ENCODE peak calls at places on chromosomes 13 and 19, in six cellular contexts. Q, U, A, O, T and R are unnamed samples.

GRCh38 chr13:55361141-55361540 is 1779.6 kb upstream of the PRR20A start:
- DNase-seq in Q (no peak), U (peak; percentile 1), A (no peak), O (no peak), T (no peak), R (no peak)

GRCh38 chr13:24644051-24644450 is 36.2 kb upstream of the ATP12A start:
- DNase-seq in Q (no peak), U (no peak), A (peak; percentile 51), O (no peak), T (peak; percentile 57), R (no peak)

GRCh38 chr19:57978586-57979289 is 4.4 kb upstream of the C19orf18 start:
- DNase-seq in Q (no peak), U (no peak), A (peak; percentile 12), O (no peak), T (no peak), R (peak; percentile 11)

GRCh38 chr19:35011737-35012682 is 11.9 kb downstream of the GRAMD1A start:
- DNase-seq in Q (no peak), U (no peak), A (no peak), O (no peak), T (no peak), R (no peak)

GRCh38 chr19:46920341-46920740 is 59.5 kb downstream of the ARHGAP35 start:
- DNase-seq in Q (no peak), U (no peak), A (no peak), O (no peak), T (no peak), R (no peak)

GRCh38 chr19:43739836-43740235 is 14.9 kb downstream of the SMG9 start:
- DNase-seq in Q (no peak), U (no peak), A (no peak), O (no peak), T (no peak), R (peak; percentile 98)

GRCh38 chr19:43779147-43779819 is 1.5 kb downstream of the KCNN4 start:
- DNase-seq in Q (no peak), U (no peak), A (no peak), O (peak; percentile 72), T (no peak), R (no peak)

GRCh38 chr19:52099497-52100138 is 4.1 kb upstream of the ZNF841 start:
- DNase-seq in Q (no peak), U (no peak), A (no peak), O (no peak), T (no peak), R (no peak)

GRCh38 chr19:29367701-29368306 is 154.9 kb upstream of the UQCRFS1 start:
- DNase-seq in Q (no peak), U (no peak), A (no peak), O (no peak), T (no peak), R (no peak)

GRCh38 chr19:5767949-5768348 is 16.6 kb downstream of the PRR22 start:
- DNase-seq in Q (no peak), U (no peak), A (no peak), O (no peak), T (no peak), R (no peak)

GRCh38 chr13:22173605-22174004 is 502.7 kb downstream of the FGF9 start:
- DNase-seq in Q (no peak), U (no peak), A (peak; percentile 2), O (no peak), T (no peak), R (no peak)

GRCh38 chr19:37803250-37803854 is 24.0 kb upstream of the ZNF573 start:
- DNase-seq in Q (no peak), U (no peak), A (no peak), O (no peak), T (no peak), R (no peak)

GRCh38 chr19:21197589-21198295 is 55.9 kb downstream of the ZNF431 start:
- DNase-seq in Q (no peak), U (no peak), A (no peak), O (no peak), T (peak; percentile 36), R (no peak)

GRCh38 chr19:8111376-8111775 is 38.0 kb downstream of the FBN3 start:
- DNase-seq in Q (no peak), U (no peak), A (no peak), O (no peak), T (no peak), R (no peak)

GRCh38 chr13:74243637-74244526 is 109.7 kb upstream of the KLF12 start:
- DNase-seq in Q (no peak), U (no peak), A (peak; percentile 83), O (no peak), T (peak; percentile 48), R (no peak)

GRCh38 chr19:39130337-39131254 is 5.0 kb downstream of the PAK4 start:
- DNase-seq in Q (no peak), U (no peak), A (no peak), O (no peak), T (no peak), R (peak; percentile 18)

GRCh38 chr19:53432088-53432661 is 391 bp downstream of the ZNF761 start:
- DNase-seq in Q (no peak), U (peak; percentile 12), A (peak; percentile 6), O (no peak), T (peak; percentile 3), R (no peak)

GRCh38 chr13:46310066-46310465 is 77.0 kb downstream of the RUBCNL start:
- DNase-seq in Q (no peak), U (no peak), A (no peak), O (no peak), T (no peak), R (no peak)

GRCh38 chr13:88932950-88933349 is 1261.8 kb downstream of the SLITRK5 start:
- DNase-seq in Q (peak; percentile 26), U (no peak), A (peak; percentile 9), O (no peak), T (no peak), R (no peak)